ENCODE peak calls at places on chromosomes 12 and 14, in six cellular contexts. V is lower leg skin, C is gastrocnemius medialis, N is fibroblast of the aortic adventitia, U is brain microvascular endothelial cell, D is bronchial epithelial cell. Y is an unnamed sample.
A peak's percentile ranks its signal among the peaks of the same experiment; 100 is the strongest.

GRCh38 chr14:100619382-100620305 is 32.4 kb upstream of the BEGAIN start:
- DNase-seq in N (no peak), C (no peak), V (no peak), D (no peak), U (no peak), Y (no peak)

GRCh38 chr12:115135800-115136211 is 451.8 kb upstream of the TBX3 start:
- DNase-seq in D (no peak), C (no peak), U (peak; percentile 25), N (peak; percentile 64), V (peak; percentile 19), Y (no peak)

GRCh38 chr12:105092336-105092735 is 8.1 kb upstream of the ALDH1L2 start:
- DNase-seq in C (no peak), D (peak; percentile 83), U (no peak), V (no peak), N (no peak), Y (no peak)

GRCh38 chr12:125093681-125094025 is 28.4 kb downstream of the AACS start:
- DNase-seq in V (no peak), U (no peak), C (no peak), N (no peak), D (no peak), Y (no peak)

GRCh38 chr14:20516921-20517320 is 11.6 kb downstream of the RNASE10 start:
- DNase-seq in U (peak; percentile 72), N (peak; percentile 70), V (no peak), D (peak; percentile 83), C (no peak), Y (no peak)

GRCh38 chr14:91890291-91890749 is 23.0 kb upstream of the TC2N start:
- DNase-seq in C (no peak), D (no peak), N (peak; percentile 46), V (no peak), U (no peak), Y (no peak)

GRCh38 chr14:94821705-94822104 is 51.8 kb upstream of the GSC start:
- DNase-seq in N (no peak), V (no peak), C (no peak), U (no peak), D (no peak), Y (no peak)

GRCh38 chr12:57215668-57216013 is 953 bp upstream of the NXPH4 start:
- DNase-seq in C (no peak), D (no peak), U (no peak), V (no peak), N (peak; percentile 38), Y (no peak)

GRCh38 chr14:104868060-104868740 is 3.1 kb downstream of the CEP170B start:
- DNase-seq in D (no peak), N (no peak), V (no peak), C (no peak), U (no peak), Y (peak; percentile 13)

GRCh38 chr12:109987615-109988014 is 8.6 kb downstream of the GIT2 start:
- DNase-seq in D (no peak), C (no peak), U (no peak), N (no peak), V (no peak), Y (no peak)

GRCh38 chr14:34461334-34462131 is 507 bp downstream of the SPTSSA start:
- DNase-seq in C (peak; percentile 37), V (peak; percentile 31), N (peak; percentile 51), D (peak; percentile 39), U (peak; percentile 27), Y (peak; percentile 43)

GRCh38 chr14:92224348-92224954 is 98.5 kb upstream of the SLC24A4 start:
- DNase-seq in U (no peak), C (no peak), D (peak; percentile 72), V (no peak), N (no peak), Y (no peak)

GRCh38 chr12:101783150-101783549 is 43.9 kb upstream of the SYCP3 start:
- DNase-seq in D (no peak), V (no peak), U (peak; percentile 13), C (peak; percentile 43), N (no peak), Y (no peak)

GRCh38 chr14:99612737-99613330 is 8.8 kb upstream of the CCDC85C start:
- DNase-seq in C (no peak), U (no peak), N (peak; percentile 73), D (peak; percentile 89), V (no peak), Y (no peak)

GRCh38 chr12:61037792-61038191 is 1222.4 kb upstream of the USP15 start:
- DNase-seq in D (peak; percentile 92), N (no peak), U (no peak), C (no peak), V (no peak), Y (no peak)

GRCh38 chr12:14327717-14328116 is 37.8 kb upstream of the ATF7IP start:
- DNase-seq in C (no peak), V (no peak), U (peak; percentile 25), D (peak; percentile 44), N (peak; percentile 60), Y (no peak)

GRCh38 chr12:460301-461230 is 827 bp downstream of the B4GALNT3 start:
- DNase-seq in D (no peak), V (no peak), N (no peak), C (no peak), U (no peak), Y (peak; percentile 35)

GRCh38 chr12:26651566-26652188 is 181.3 kb downstream of the ITPR2 start:
- DNase-seq in C (no peak), U (peak; percentile 86), D (peak; percentile 52), N (peak; percentile 85), V (no peak), Y (peak; percentile 35)

GRCh38 chr14:94392510-94392935 is 4.1 kb upstream of the SERPINA1 start:
- DNase-seq in V (peak; percentile 31), C (peak; percentile 14), U (peak; percentile 31), D (peak; percentile 76), N (peak; percentile 62), Y (no peak)

GRCh38 chr12:179131-179884 is 34.6 kb downstream of the SLC6A12 start:
- DNase-seq in D (no peak), C (no peak), U (no peak), V (no peak), N (no peak), Y (no peak)

GRCh38 chr14:92728781-92729364 is 19.6 kb downstream of the LGMN start:
- DNase-seq in U (peak; percentile 54), D (peak; percentile 88), N (no peak), C (no peak), V (peak; percentile 35), Y (no peak)

GRCh38 chr14:36580141-36580855 is 2.1 kb downstream of the NKX2-8 start:
- DNase-seq in V (no peak), U (no peak), C (no peak), N (no peak), D (no peak), Y (no peak)

GRCh38 chr12:112381421-112381897 is 772 bp downstream of the HECTD4 start:
- DNase-seq in C (no peak), N (no peak), V (no peak), D (no peak), U (no peak), Y (no peak)

GRCh38 chr12:22275847-22276246 is 58.7 kb downstream of the ST8SIA1 start:
- DNase-seq in D (peak; percentile 99), N (peak; percentile 100), V (peak; percentile 95), U (peak; percentile 98), C (peak; percentile 76), Y (peak; percentile 97)

GRCh38 chr12:125015680-125016310 is 22.4 kb downstream of the BRI3BP start:
- DNase-seq in V (no peak), U (no peak), N (no peak), D (no peak), C (no peak), Y (no peak)

GRCh38 chr14:72701232-72701555 is 192.7 kb downstream of the DPF3 start:
- DNase-seq in V (no peak), U (no peak), N (no peak), D (no peak), C (no peak), Y (no peak)

GRCh38 chr14:104376202-104377140 is 203.1 kb upstream of the C14orf180 start:
- DNase-seq in C (no peak), N (no peak), D (no peak), U (no peak), V (no peak), Y (no peak)

GRCh38 chr14:24255931-24256696 is 6.9 kb downstream of the TGM1 start:
- DNase-seq in U (no peak), V (no peak), N (no peak), D (no peak), C (no peak), Y (no peak)

GRCh38 chr12:77940011-77940423 is 109.3 kb downstream of the NAV3 start:
- DNase-seq in C (no peak), N (peak; percentile 91), V (no peak), D (peak; percentile 94), U (peak; percentile 64), Y (no peak)

DNA sequence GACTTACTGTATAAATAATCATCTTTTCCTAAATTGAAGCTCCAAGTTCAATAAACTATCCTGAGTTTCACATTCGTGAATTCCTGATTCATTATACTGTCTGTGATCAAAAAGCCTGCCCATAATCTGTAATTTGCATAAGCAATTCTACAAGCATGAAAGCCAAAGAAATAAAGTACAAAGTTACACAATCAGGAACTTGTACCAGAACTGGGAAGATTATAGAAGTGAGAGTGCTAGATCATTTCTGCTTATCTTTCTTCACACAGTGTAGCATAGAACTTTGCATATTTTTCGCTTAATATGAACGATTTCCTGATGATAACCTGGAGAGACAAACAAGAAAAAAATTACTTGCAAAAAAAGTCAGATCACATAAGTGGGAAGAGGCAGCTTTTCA is 308.2 kb downstream of the C12orf50 start:
- DNase-seq in D (no peak), U (no peak), N (no peak), C (no peak), V (no peak), Y (no peak)
- H3K4me3 ChIP-seq in D (no peak overlapping the region), U (no peak overlapping the region), N (no peak overlapping the region), C (no peak overlapping the region), V (no peak overlapping the region), Y (no peak overlapping the region)

GRCh38 chr14:26598672-26599131 is 869 bp upstream of the NOVA1 start:
- DNase-seq in V (no peak), U (no peak), C (no peak), D (no peak), N (no peak), Y (no peak)
- H3K4me3 ChIP-seq in V (peak overlapping the region; percentile 55), U (peak overlapping the region; percentile 69), C (peak overlapping the region; percentile 51), D (peak overlapping the region; percentile 43), N (peak overlapping the region; percentile 82), Y (peak overlapping the region; percentile 83)

GRCh38 chr12:8028267-8028666 is 4.2 kb upstream of the FOXJ2 start:
- DNase-seq in C (no peak), U (no peak), D (no peak), N (no peak), V (no peak), Y (no peak)
- H3K4me3 ChIP-seq in C (no peak overlapping the region), U (no peak overlapping the region), D (no peak overlapping the region), N (no peak overlapping the region), V (no peak overlapping the region), Y (no peak overlapping the region)

DNA sequence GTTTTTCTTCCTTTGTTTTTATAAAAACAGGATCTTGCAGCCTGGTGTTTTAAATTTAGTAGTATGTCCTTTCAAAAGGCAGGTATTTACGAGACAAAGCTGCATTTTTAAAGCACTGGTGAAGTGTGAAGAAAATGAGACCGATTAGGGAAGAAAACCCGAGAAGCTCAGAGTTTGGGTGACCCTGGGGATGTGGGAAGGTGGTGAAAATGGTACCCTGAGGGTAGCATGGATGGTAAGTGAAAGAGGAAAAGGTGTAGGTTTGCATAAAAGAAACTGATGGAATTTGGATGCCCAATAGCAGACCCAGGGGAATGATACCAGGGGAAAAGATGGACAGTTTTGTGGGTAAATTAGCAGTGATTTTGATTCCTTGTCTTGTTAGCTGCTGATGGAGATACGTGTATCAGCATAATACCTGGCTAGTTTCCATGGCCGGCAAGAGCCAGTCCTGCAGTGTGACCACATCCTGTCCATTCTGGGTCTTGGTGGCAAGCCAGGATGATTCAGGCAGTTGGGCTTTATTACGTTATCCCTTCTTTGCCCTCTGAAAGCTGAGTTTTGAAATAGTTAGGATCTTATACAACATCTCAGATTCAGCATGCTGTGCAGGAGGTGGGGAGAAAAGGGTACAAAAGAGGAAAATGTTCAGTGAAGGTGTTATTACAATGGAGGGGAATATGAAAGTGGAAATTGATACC is 8.9 kb downstream of the BICD1 start:
- DNase-seq in D (peak; percentile 99), C (peak; percentile 68), N (peak; percentile 99), U (peak; percentile 99), V (peak; percentile 88), Y (peak; percentile 96)
- H3K4me3 ChIP-seq in D (no peak overlapping the region), C (no peak overlapping the region), N (no peak overlapping the region), U (no peak overlapping the region), V (no peak overlapping the region), Y (no peak overlapping the region)

Y was measured in uterus.